ENCODE peak calls at places on chromosome 3, in four cellular contexts. K is body of pancreas, S is heart left ventricle, H is SJSA1. A is an unnamed sample.

GRCh38 chr3:123396171-123397049 is 52.5 kb downstream of the ADCY5 start:
- DNase-seq in K (no peak), H (no peak), S (no peak), A (no peak)

GRCh38 chr3:184332370-184333090 is 4.9 kb upstream of the FAM131A start:
- DNase-seq in K (no peak), S (no peak), H (peak), A (no peak)

GRCh38 chr3:174441588-174442316 is 417.4 kb upstream of the NAALADL2 start:
- DNase-seq in H (peak), K (no peak), S (no peak), A (peak)

GRCh38 chr3:86801921-86802320 is 189.0 kb downstream of the VGLL3 start:
- DNase-seq in S (no peak), K (no peak), H (no peak), A (no peak)

GRCh38 chr3:184748219-184749135 is 36.6 kb upstream of the MAGEF1 start:
- DNase-seq in H (no peak), S (no peak), K (peak), A (no peak)

GRCh38 chr3:174439621-174440349 is 419.3 kb upstream of the NAALADL2 start:
- DNase-seq in H (peak), S (peak), K (peak), A (peak)

GRCh38 chr3:10305331-10305902 is 12.7 kb upstream of the GHRL start:
- DNase-seq in S (no peak), K (no peak), H (no peak), A (no peak)

GRCh38 chr3:163058190-163058854 is 1561.7 kb downstream of the OTOL1 start:
- DNase-seq in S (no peak), K (no peak), H (no peak), A (no peak)

GRCh38 chr3:15010664-15011063 is 54.5 kb downstream of the MRPS25 start:
- DNase-seq in H (no peak), S (no peak), K (no peak), A (no peak)

GRCh38 chr3:132730891-132731580 is 8.8 kb upstream of the NPHP3 start:
- DNase-seq in H (no peak), K (no peak), S (peak), A (peak)

GRCh38 chr3:169591983-169592644 is 71.4 kb downstream of the MECOM start:
- DNase-seq in H (no peak), K (no peak), S (peak), A (no peak)

GRCh38 chr3:180854887-180855286 is 57.6 kb upstream of the FXR1 start:
- DNase-seq in H (no peak), S (no peak), K (no peak), A (no peak)

GRCh38 chr3:37752661-37753055 is 109.0 kb upstream of the CTDSPL start:
- DNase-seq in K (no peak), S (no peak), H (no peak), A (peak)

GRCh38 chr3:149713730-149714654 is 38.3 kb downstream of the COMMD2 start:
- DNase-seq in S (no peak), K (no peak), H (no peak), A (no peak)
- H3K27ac ChIP-seq in S (no peak), K (no peak), H (no peak), A (no peak)

DNA sequence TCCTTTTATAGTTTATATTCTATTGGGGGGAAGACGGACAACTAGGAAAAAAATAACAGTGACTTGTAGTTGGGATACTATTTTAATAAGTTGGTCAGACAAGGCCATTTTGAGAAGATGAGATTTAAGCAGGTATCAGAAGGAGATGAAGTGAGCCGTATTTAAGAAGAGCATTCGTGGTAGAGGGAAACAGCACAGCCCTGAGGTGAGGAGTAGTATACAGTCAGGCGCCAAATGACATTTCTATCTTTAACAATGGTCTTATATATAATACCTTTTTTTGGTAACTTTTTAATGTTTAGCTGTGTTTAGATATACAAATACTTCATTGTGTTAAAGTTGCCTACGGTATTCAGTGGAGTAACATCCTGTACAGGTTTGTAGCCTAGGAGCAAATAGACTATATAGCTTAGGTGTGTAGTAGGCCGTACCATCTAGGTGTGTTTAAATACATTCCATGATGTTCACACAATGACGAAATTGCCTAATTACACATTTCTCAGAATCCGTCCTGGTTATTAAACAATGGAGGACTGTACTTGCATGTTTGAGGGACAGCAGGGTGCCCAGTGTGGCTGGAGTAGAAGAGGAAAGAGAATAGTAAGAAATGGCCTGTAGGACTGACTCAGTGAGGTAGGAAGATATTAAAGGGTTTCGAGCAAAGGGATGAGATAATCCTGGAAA is 1.6 kb downstream of the NKTR start:
- DNase-seq in S (no peak), H (no peak), K (no peak), A (no peak)
- H3K27ac ChIP-seq in S (peak), H (no peak), K (peak), A (no peak)

GRCh38 chr3:101591071-101591470 is 17.1 kb downstream of the PCNP start:
- DNase-seq in S (no peak), K (no peak), H (no peak), A (no peak)

GRCh38 chr3:101588626-101589025 is 14.6 kb downstream of the PCNP start:
- DNase-seq in K (no peak), H (no peak), S (no peak), A (no peak)
- H3K27ac ChIP-seq in K (no peak), H (no peak), S (no peak), A (no peak)

DNA sequence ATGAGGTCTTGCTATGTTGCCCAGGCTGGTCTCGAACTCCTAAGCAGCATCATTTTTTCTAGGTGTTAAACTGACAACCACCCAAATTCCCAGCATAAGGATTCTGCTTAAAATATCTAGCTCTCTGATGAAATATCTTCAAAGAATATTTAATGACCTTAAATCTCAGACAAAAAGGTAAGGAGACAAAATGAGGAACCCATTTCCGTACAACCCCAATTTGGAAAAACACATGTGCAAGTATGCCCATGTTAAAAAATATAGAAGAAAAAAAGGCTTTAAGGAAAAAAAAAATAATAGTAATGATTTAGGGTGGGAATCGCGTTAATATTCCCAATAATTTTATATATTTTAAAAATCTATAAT is 1.4 kb upstream of the SACM1L start:
- DNase-seq in H (no peak), S (no peak), K (no peak), A (no peak)
- H3K27ac ChIP-seq in H (no peak), S (peak), K (no peak), A (peak)

GRCh38 chr3:98482717-98483482 is 14.6 kb upstream of the OR5K2 start:
- DNase-seq in H (no peak), K (no peak), S (no peak), A (peak)
- H3K27ac ChIP-seq in H (no peak), K (no peak), S (no peak), A (no peak)

GRCh38 chr3:187777331-187778046 is 32.2 kb upstream of the BCL6 start:
- DNase-seq in K (no peak), S (no peak), H (peak), A (no peak)

GRCh38 chr3:187781001-187781400 is 35.7 kb upstream of the BCL6 start:
- DNase-seq in S (no peak), K (no peak), H (no peak), A (no peak)

GRCh38 chr3:187778726-187779125 is 33.5 kb upstream of the BCL6 start:
- DNase-seq in H (no peak), K (no peak), S (no peak), A (no peak)

GRCh38 chr3:187783098-187783497 is 37.8 kb upstream of the BCL6 start:
- DNase-seq in S (peak), K (peak), H (peak), A (no peak)

GRCh38 chr3:187782008-187782407 is 36.7 kb upstream of the BCL6 start:
- DNase-seq in H (no peak), S (no peak), K (no peak), A (no peak)
- H3K27ac ChIP-seq in H (no peak), S (no peak), K (no peak), A (no peak)

GRCh38 chr3:46851364-46852328 is 11.6 kb downstream of the MYL3 start:
- DNase-seq in S (peak), K (peak), H (no peak), A (peak)

GRCh38 chr3:46853441-46854410 is 9.5 kb downstream of the MYL3 start:
- DNase-seq in H (no peak), K (peak), S (peak), A (no peak)

GRCh38 chr3:46852329-46852720 is 10.9 kb downstream of the MYL3 start:
- DNase-seq in H (no peak), S (peak), K (no peak), A (no peak)

GRCh38 chr3:46854543-46854942 is 8.7 kb downstream of the MYL3 start:
- DNase-seq in H (no peak), S (peak), K (no peak), A (no peak)

GRCh38 chr3:46852839-46853355 is 10.3 kb downstream of the MYL3 start:
- DNase-seq in K (peak), H (no peak), S (peak), A (peak)
- H3K27ac ChIP-seq in K (no peak), H (no peak), S (no peak), A (no peak)

DNA sequence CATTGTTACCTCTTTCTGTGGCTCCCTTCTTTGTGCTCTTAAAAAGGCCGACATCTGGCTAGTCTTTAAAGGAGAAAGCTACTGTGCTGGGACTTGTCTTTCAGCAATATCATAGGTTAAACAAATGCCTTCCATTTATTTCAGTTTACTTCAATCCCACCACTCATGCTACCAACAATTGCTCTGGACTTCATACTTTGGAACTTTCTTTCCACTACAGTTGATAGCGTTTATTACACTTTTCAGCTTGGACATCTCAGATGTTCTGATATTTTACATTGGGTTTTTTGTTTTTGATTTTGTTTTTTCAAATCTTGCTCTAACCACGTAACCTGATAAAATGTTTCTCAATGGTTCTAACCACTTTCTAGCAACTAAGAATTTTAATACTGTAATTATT is 1.2 kb upstream of the CBLB start:
- DNase-seq in H (no peak), K (no peak), S (no peak), A (peak)
- H3K27ac ChIP-seq in H (no peak), K (peak), S (peak), A (no peak)

A was measured in SJCRH30.